ENCODE peak calls at places on chromosomes 16 and 17, in four cellular contexts. B is K562, Q is HepG2, P is GM12878. W is an unnamed sample.

GRCh38 chr16:56780646-56781045 is 50.7 kb downstream of the NUP93 start:
- DNase-seq in B (no peak), Q (no peak), P (no peak), W (no peak)

GRCh38 chr16:65548470-65548869 is 426.6 kb upstream of the CDH11 start:
- DNase-seq in B (no peak), Q (no peak), P (no peak), W (peak)

GRCh38 chr17:49291929-49292328 is 61.3 kb upstream of the PHOSPHO1 start:
- DNase-seq in B (no peak), Q (no peak), P (no peak), W (no peak)

GRCh38 chr17:77332981-77333685 is 192.4 kb downstream of the SEC14L1 start:
- DNase-seq in B (peak), Q (no peak), P (no peak), W (no peak)

GRCh38 chr16:50988441-50988840 is 162.6 kb downstream of the SALL1 start:
- DNase-seq in B (no peak), Q (no peak), P (no peak), W (no peak)

GRCh38 chr16:53087101-53087500 is 32.3 kb downstream of the CHD9 start:
- DNase-seq in B (no peak), Q (no peak), P (no peak), W (no peak)

GRCh38 chr16:47713225-47713595 is 252.1 kb downstream of the PHKB start:
- DNase-seq in B (peak), Q (peak), P (no peak), W (no peak)

GRCh38 chr16:555528-556478 is 4.4 kb upstream of the PRR35 start:
- DNase-seq in B (no peak), Q (no peak), P (no peak), W (no peak)

GRCh38 chr17:79987187-79987889 is 48.3 kb downstream of the TBC1D16 start:
- DNase-seq in B (no peak), Q (peak), P (no peak), W (peak)

GRCh38 chr16:3951861-3952332 is 71.4 kb upstream of the CREBBP start:
- DNase-seq in B (no peak), Q (no peak), P (no peak), W (no peak)

GRCh38 chr17:17041018-17041521 is 1.2 kb upstream of the MPRIP start:
- DNase-seq in B (peak), Q (peak), P (no peak), W (no peak)

GRCh38 chr16:51445250-51445649 is 294.2 kb upstream of the SALL1 start:
- DNase-seq in B (no peak), Q (no peak), P (no peak), W (no peak)

GRCh38 chr17:57543230-57543629 is 201.9 kb downstream of the CCDC182 start:
- DNase-seq in B (no peak), Q (no peak), P (no peak), W (no peak)

DNA sequence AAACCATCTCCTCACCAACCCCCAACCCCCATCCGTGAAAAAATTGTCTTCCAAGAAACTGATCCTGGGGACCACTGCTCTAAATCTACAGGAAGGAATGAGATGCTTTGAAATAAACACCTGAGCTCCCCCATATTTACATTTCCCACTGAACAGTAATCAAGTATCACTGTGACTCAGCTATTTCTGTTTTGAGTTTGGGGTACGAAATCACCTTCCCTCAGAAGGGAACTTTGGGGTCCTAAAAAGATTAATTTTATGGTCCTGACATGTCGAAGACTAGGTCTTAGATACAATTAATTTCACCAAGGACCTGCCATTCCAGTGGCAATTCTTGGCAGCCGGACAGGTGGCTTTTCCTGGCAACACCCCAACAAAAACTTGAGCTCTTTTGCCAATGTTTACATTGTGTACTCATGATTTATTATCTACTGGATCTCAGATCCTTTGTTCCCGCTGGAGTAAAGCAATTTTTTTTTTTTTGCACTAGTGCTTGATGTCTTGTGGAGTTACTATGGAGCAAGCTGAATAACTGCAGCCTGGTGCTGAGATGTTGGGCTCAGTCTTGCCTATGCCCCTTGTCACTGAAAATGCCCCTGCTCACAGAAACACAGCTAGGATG is 14.3 kb downstream of the SLFN5 start:
- DNase-seq in B (no peak), Q (peak), P (no peak), W (peak)
- TF ChIP-seq JUNB in B (no peak), Q (no peak), P (no peak), W (no peak)

GRCh38 chr16:19415918-19416317 is 1.8 kb upstream of the TMC5 start:
- DNase-seq in B (no peak), Q (no peak), P (no peak), W (no peak)

GRCh38 chr16:19411298-19411697 is 6.4 kb upstream of the TMC5 start:
- DNase-seq in B (no peak), Q (no peak), P (no peak), W (no peak)

GRCh38 chr16:19417640-19418039 is at the start of gene TMC5:
- DNase-seq in B (peak), Q (no peak), P (no peak), W (no peak)

GRCh38 chr16:19418200-19418599 is 517 bp downstream of the TMC5 start:
- DNase-seq in B (no peak), Q (no peak), P (no peak), W (no peak)

DNA sequence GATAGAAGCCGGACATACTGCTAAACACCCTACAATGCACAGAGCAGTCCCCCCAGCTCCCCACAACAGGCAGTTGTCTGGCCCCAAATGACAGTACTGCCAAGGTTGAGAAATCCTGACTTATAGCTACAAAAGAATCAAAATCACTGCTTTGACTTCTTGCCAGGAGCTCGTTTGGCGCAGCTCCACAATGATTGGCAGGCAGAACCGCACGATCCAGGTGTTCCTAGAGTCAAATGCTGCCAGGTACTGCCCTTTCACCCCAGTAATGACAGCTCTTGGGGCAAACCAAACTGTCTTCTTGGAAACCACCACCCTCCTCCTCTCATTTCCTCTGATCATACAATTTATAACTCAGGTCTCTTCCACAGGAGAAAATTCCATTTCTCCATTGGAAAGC is 2.2 kb upstream of the TMC5 start:
- DNase-seq in B (no peak), Q (no peak), P (no peak), W (no peak)
- TF ChIP-seq POLR2AphosphoS5 in B (no peak), Q (no peak), P (no peak), W (no peak)

GRCh38 chr16:87874639-87875472 is 5.5 kb upstream of the SLC7A5 start:
- DNase-seq in B (no peak), Q (no peak), P (no peak), W (peak)
- TF ChIP-seq JUNB in B (no peak), Q (no peak), P (peak), W (no peak)

GRCh38 chr16:28531777-28532744 is 6.7 kb downstream of the NUPR1 start:
- DNase-seq in B (peak), Q (peak), P (no peak), W (peak)

GRCh38 chr16:28537076-28537475 is 1.7 kb downstream of the NUPR1 start:
- DNase-seq in B (no peak), Q (peak), P (no peak), W (no peak)

GRCh38 chr16:28537964-28538732 is 626 bp downstream of the NUPR1 start:
- DNase-seq in B (no peak), Q (no peak), P (no peak), W (no peak)

GRCh38 chr16:28532940-28533647 is 5.7 kb downstream of the NUPR1 start:
- DNase-seq in B (no peak), Q (peak), P (no peak), W (no peak)

DNA sequence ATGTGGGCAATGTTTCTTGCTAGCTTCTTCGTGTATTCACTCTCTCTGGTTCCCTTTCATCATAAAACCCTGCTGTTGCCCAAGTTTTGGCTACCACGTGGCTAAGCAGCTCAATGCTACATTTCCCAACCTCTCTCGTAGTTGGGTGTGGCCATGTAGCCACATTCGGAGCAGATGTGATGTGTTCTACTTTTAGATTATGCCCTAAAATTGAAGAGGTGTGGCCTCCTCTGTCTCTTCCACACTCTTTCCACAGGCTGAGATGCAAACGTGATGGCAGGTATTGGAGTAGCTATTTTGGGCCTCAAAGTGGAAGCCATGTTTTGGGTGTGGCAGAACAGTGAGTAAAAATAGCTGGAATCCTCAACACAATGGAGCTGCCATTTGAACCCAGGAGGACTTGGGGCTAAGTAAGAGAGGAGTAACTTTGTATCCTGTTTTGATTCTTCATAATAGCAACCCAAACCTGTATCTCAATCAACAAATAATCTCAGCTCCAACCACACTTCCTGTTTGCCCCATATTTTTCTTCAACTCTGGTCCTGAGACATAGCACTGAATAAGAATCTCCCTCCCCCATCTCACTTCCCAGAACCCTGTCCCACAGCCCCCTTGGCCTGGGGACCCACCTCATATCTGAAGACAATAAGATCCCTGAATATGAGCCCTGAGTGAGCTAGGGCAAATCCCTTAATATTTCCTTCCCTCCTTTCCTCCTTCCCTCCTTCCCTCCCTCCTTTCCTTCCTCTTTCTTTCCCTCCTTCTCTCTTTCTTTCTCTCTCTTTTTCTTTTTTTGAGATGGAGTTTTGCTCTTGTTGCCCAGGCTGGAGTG is 4.0 kb downstream of the NUPR1 start:
- DNase-seq in B (no peak), Q (no peak), P (no peak), W (no peak)
- TF ChIP-seq POLR2AphosphoS5 in B (no peak), Q (no peak), P (no peak), W (no peak)